ENCODE peak calls at places on chromosomes 2 and 18, in seven cellular contexts. L is breast epithelium, G is prostate gland, P is transverse colon, J is HL-60, C is spleen, T is GM12892. N is an unnamed sample.
A peak's percentile ranks its signal among the peaks of the same experiment; 100 is the strongest.

GRCh38 chr2:143399679-143400078 is 270.5 kb downstream of the ARHGAP15 start:
- DNase-seq in L (no peak), G (no peak), P (no peak), J (no peak), C (no peak), T (no peak), N (no peak)

GRCh38 chr2:26696352-26696816 is 3.9 kb downstream of the KCNK3 start:
- DNase-seq in L (no peak), G (no peak), P (no peak), J (no peak), C (no peak), T (no peak), N (no peak)

GRCh38 chr2:212359425-212360067 is 179.1 kb downstream of the ERBB4 start:
- DNase-seq in L (no peak), G (no peak), P (no peak), J (no peak), C (no peak), T (no peak), N (no peak)

GRCh38 chr18:58911241-58911640 is 46.6 kb downstream of the ZNF532 start:
- DNase-seq in L (no peak), G (no peak), P (no peak), J (no peak), C (no peak), T (no peak), N (no peak)

GRCh38 chr18:9838144-9838877 is 47.5 kb upstream of the TXNDC2 start:
- DNase-seq in L (peak; percentile 62), G (no peak), P (no peak), J (no peak), C (no peak), T (no peak), N (no peak)

GRCh38 chr2:27984153-27984552 is 93.6 kb downstream of the BABAM2 start:
- DNase-seq in L (no peak), G (no peak), P (no peak), J (no peak), C (no peak), T (no peak), N (no peak)

GRCh38 chr2:241612156-241613017 is 24.6 kb downstream of the THAP4 start:
- DNase-seq in L (no peak), G (no peak), P (no peak), J (no peak), C (no peak), T (no peak), N (no peak)

GRCh38 chr2:231929961-231930600 is 3.9 kb upstream of the NPPC start:
- DNase-seq in L (peak; percentile 15), G (no peak), P (no peak), J (no peak), C (peak; percentile 64), T (peak; percentile 63), N (no peak)

GRCh38 chr2:65788556-65788955 is 356.2 kb upstream of the SPRED2 start:
- DNase-seq in L (no peak), G (no peak), P (no peak), J (no peak), C (no peak), T (no peak), N (no peak)

GRCh38 chr2:69007169-69007568 is 5.8 kb upstream of the ANTXR1 start:
- DNase-seq in L (no peak), G (no peak), P (no peak), J (no peak), C (no peak), T (no peak), N (no peak)

GRCh38 chr2:37671013-37671815 is at the start of gene CDC42EP3:
- DNase-seq in L (peak; percentile 56), G (peak; percentile 74), P (peak; percentile 81), J (peak; percentile 62), C (peak; percentile 94), T (peak; percentile 72), N (peak; percentile 70)

GRCh38 chr2:231123362-231123898 is 1.4 kb downstream of the HTR2B start:
- DNase-seq in L (no peak), G (no peak), P (no peak), J (no peak), C (no peak), T (no peak), N (no peak)

GRCh38 chr2:228103379-228103778 is 78.1 kb downstream of the SPHKAP start:
- DNase-seq in L (no peak), G (no peak), P (no peak), J (no peak), C (no peak), T (no peak), N (no peak)

GRCh38 chr2:36193680-36194079 is 161.9 kb upstream of the CRIM1 start:
- DNase-seq in L (no peak), G (no peak), P (no peak), J (no peak), C (no peak), T (no peak), N (no peak)

GRCh38 chr2:74357627-74358026 is 14.4 kb upstream of the SLC4A5 start:
- DNase-seq in L (no peak), G (no peak), P (no peak), J (no peak), C (no peak), T (no peak), N (no peak)

GRCh38 chr2:234074751-234075520 is 24.4 kb downstream of the SPP2 start:
- DNase-seq in L (no peak), G (no peak), P (no peak), J (no peak), C (no peak), T (no peak), N (no peak)

GRCh38 chr2:163347982-163348842 is 387.6 kb downstream of the FIGN start:
- DNase-seq in L (peak; percentile 68), G (peak; percentile 56), P (peak; percentile 48), J (peak; percentile 21), C (peak; percentile 82), T (no peak), N (no peak)

GRCh38 chr2:70696142-70696541 is 71.9 kb downstream of the ADD2 start:
- DNase-seq in L (no peak), G (no peak), P (no peak), J (no peak), C (peak; percentile 37), T (no peak), N (no peak)

GRCh38 chr2:50648031-50648430 is 383.9 kb downstream of the NRXN1 start:
- DNase-seq in L (no peak), G (no peak), P (no peak), J (no peak), C (no peak), T (no peak), N (no peak)

GRCh38 chr2:120367649-120368048 is 21.7 kb downstream of the INHBB start:
- DNase-seq in L (no peak), G (no peak), P (no peak), J (no peak), C (no peak), T (no peak), N (no peak)

GRCh38 chr2:160918909-160919503 is 241.2 kb upstream of the TANK start:
- DNase-seq in L (peak; percentile 61), G (peak; percentile 32), P (peak; percentile 56), J (no peak), C (peak; percentile 75), T (no peak), N (no peak)

GRCh38 chr2:31051213-31052185 is 86.7 kb downstream of the GALNT14 start:
- DNase-seq in L (no peak), G (no peak), P (no peak), J (no peak), C (no peak), T (no peak), N (no peak)

GRCh38 chr2:234495801-234496441 is 960 bp downstream of the ARL4C start:
- DNase-seq in L (no peak), G (peak; percentile 25), P (peak; percentile 28), J (no peak), C (peak; percentile 88), T (no peak), N (no peak)

GRCh38 chr2:14828223-14828622 is 195.7 kb downstream of the LRATD1 start:
- DNase-seq in L (no peak), G (no peak), P (no peak), J (no peak), C (no peak), T (no peak), N (no peak)

DNA sequence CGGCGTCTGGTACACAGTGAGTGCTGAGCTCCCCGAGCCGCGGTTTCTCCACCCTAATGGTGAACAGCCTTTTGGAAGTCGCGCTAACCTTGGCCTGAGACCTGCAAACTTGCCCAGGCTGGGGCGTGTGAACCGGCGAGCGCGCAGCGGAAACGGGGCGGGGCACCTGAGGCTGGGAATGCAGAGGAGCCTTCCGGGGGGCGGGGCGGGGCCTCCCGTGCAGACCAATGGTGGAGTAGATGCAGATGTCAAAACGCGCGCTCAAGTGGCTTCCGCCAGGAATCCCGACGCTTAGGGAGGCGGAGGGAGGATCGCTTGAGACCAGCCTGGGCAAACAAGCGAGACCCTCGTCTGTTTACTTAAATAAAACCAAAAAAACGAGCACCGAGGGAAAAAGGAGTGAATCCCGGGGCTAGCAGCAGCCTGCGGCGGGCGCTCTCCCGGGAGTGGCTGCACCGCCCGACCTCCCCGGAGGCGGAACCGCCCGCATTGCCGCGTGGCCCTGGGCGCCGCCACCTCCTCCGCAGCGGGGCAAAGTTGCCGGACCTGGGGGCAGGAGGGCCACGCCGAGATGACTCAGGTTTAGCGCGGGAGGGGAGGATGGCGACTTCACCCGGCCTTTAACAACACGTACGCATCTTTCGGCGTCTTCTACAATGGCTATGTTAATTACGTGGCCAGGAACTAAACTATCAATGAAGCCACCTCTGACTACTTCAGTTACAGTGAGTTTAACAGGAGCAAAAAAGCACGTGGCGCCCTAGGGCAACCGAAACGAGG is 2.2 kb upstream of the RRM2 start:
- DNase-seq in L (peak; percentile 93), G (peak; percentile 92), P (peak; percentile 98), J (peak; percentile 94), C (peak; percentile 98), T (peak; percentile 90), N (peak; percentile 81)
- TF ChIP-seq POLR2AphosphoS5 in L (no peak), G (peak; percentile 81), P (peak; percentile 46), J (peak; percentile 90), C (peak; percentile 54), T (peak; percentile 88), N (peak; percentile 73)

GRCh38 chr2:217075225-217075802 is 215.4 kb upstream of the TNP1 start:
- DNase-seq in L (no peak), G (no peak), P (no peak), J (no peak), C (no peak), T (no peak), N (no peak)
- TF ChIP-seq POLR2AphosphoS5 in L (no peak), G (no peak), P (no peak), J (no peak), C (no peak), T (no peak), N (no peak)

GRCh38 chr2:225932741-225933413 is 533.4 kb downstream of the NYAP2 start:
- DNase-seq in L (no peak), G (no peak), P (no peak), J (no peak), C (no peak), T (no peak), N (no peak)

DNA sequence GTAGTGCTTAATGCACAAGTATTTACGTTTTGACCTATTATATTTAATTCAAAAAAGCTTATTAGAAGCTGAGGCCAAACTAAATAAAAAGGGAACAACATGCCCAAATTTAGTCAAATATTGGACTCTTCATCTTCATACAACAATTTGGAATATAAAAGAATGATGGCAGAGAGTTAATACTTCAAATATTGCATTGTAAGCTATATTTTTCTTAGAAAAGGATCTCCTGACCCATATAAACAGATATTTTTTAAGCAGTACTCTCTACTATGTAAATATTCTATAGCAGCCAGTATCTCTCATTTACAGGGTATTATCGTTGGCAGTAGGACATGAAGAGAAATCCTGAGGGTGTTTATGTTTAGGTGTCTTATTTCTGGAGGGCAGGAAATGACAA is 531.2 kb downstream of the NYAP2 start:
- DNase-seq in L (no peak), G (no peak), P (no peak), J (no peak), C (no peak), T (no peak), N (no peak)
- TF ChIP-seq POLR2AphosphoS5 in L (no peak), G (no peak), P (no peak), J (no peak), C (no peak), T (no peak), N (no peak)

GRCh38 chr2:86020984-86021383 is 84.7 kb downstream of the POLR1A start:
- DNase-seq in L (no peak), G (no peak), P (no peak), J (no peak), C (peak; percentile 56), T (no peak), N (no peak)
- TF ChIP-seq POLR2AphosphoS5 in L (no peak), G (peak; percentile 4), P (no peak), J (no peak), C (no peak), T (no peak), N (no peak)